ENCODE peak calls at places on chromosomes 3 and 15, in four cellular contexts. One of them, this sample, is unnamed.

GRCh38 chr3:117865338-117865737 is 1155.8 kb downstream of the TUSC7 start:
- DNase-seq in H9: no peak
- DNase-seq in mesendoderm: no peak
- DNase-seq in H1: no peak
- DNase-seq in this sample: no peak

GRCh38 chr15:30922469-30923311 is 19.0 kb downstream of the FAN1 start:
- DNase-seq in H9: peak
- DNase-seq in mesendoderm: peak
- DNase-seq in H1: peak
- DNase-seq in this sample: peak

GRCh38 chr3:61922118-61922517 is 360.7 kb downstream of the PTPRG start:
- DNase-seq in H9: no peak
- DNase-seq in mesendoderm: peak
- DNase-seq in H1: no peak
- DNase-seq in this sample: no peak

GRCh38 chr15:66948294-66948693 is 117.1 kb upstream of the SMAD3 start:
- DNase-seq in H9: no peak
- DNase-seq in mesendoderm: peak
- DNase-seq in H1: no peak
- DNase-seq in this sample: peak

GRCh38 chr3:101042996-101043686 is 49.9 kb upstream of the ABI3BP start:
- DNase-seq in H9: no peak
- DNase-seq in mesendoderm: no peak
- DNase-seq in H1: no peak
- DNase-seq in this sample: peak

GRCh38 chr3:189276481-189277190 is 104.9 kb downstream of the TPRG1 start:
- DNase-seq in H9: no peak
- DNase-seq in mesendoderm: no peak
- DNase-seq in H1: no peak
- DNase-seq in this sample: peak

GRCh38 chr15:76185716-76186115 is 125.6 kb downstream of the ETFA start:
- DNase-seq in H9: peak
- DNase-seq in mesendoderm: peak
- DNase-seq in H1: peak
- DNase-seq in this sample: peak

GRCh38 chr15:23574742-23575141 is 9.3 kb downstream of the MKRN3 start:
- DNase-seq in H9: peak
- DNase-seq in mesendoderm: peak
- DNase-seq in H1: no peak
- DNase-seq in this sample: no peak

GRCh38 chr3:156792945-156793344 is 33.2 kb upstream of the LEKR1 start:
- DNase-seq in H9: no peak
- DNase-seq in mesendoderm: peak
- DNase-seq in H1: no peak
- DNase-seq in this sample: no peak

GRCh38 chr3:195549931-195550519 is 6.9 kb upstream of the PPP1R2 start:
- DNase-seq in H9: no peak
- DNase-seq in mesendoderm: no peak
- DNase-seq in H1: no peak
- DNase-seq in this sample: no peak

GRCh38 chr3:195266428-195266827 is 4.5 kb downstream of the XXYLT1 start:
- DNase-seq in H9: no peak
- DNase-seq in mesendoderm: no peak
- DNase-seq in H1: no peak
- DNase-seq in this sample: no peak

GRCh38 chr3:158742861-158743260 is 10.6 kb upstream of the RARRES1 start:
- DNase-seq in H9: no peak
- DNase-seq in mesendoderm: no peak
- DNase-seq in H1: no peak
- DNase-seq in this sample: peak

GRCh38 chr3:149198611-149199010 is 23.0 kb downstream of the CP start:
- DNase-seq in H9: peak
- DNase-seq in mesendoderm: peak
- DNase-seq in H1: peak
- DNase-seq in this sample: peak

GRCh38 chr3:132659000-132659369 is 624 bp downstream of the ACAD11 start:
- DNase-seq in H9: no peak
- DNase-seq in mesendoderm: no peak
- DNase-seq in H1: no peak
- DNase-seq in this sample: no peak

DNA sequence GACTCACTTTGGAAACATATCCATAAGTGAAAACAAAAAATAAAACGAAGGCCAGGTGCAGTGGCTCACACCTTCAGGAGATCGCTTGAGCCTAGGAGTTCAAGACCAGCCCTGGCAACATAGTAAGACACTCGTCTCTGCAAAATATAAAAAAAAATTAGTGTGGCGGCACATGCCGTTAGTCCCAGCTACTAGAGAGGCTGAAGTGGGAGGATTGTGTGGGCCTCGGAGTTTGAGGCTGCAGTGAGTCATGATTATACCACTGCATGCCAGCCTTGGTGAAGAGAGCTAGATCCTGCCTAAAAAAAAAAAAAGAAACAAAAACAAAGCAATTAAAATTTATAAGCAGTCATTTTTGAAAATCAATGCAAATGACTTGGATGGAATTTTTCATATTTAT is 54.7 kb upstream of the NANOGP8 start:
- DNase-seq in H9: no peak
- DNase-seq in mesendoderm: no peak
- DNase-seq in H1: no peak
- DNase-seq in this sample: no peak
- H4K5ac ChIP-seq in H9: no peak
- H4K5ac ChIP-seq in mesendoderm: no peak
- H4K5ac ChIP-seq in H1: no peak
- H4K5ac ChIP-seq in this sample: no peak

GRCh38 chr15:29128671-29129070 is 141.0 kb downstream of the NSMCE3 start:
- DNase-seq in H9: no peak
- DNase-seq in mesendoderm: no peak
- DNase-seq in H1: no peak
- DNase-seq in this sample: no peak

GRCh38 chr15:29126208-29126536 is 143.4 kb downstream of the NSMCE3 start:
- DNase-seq in H9: no peak
- DNase-seq in mesendoderm: no peak
- DNase-seq in H1: no peak
- DNase-seq in this sample: no peak

GRCh38 chr15:29129221-29129620 is 140.4 kb downstream of the NSMCE3 start:
- DNase-seq in H9: no peak
- DNase-seq in mesendoderm: no peak
- DNase-seq in H1: no peak
- DNase-seq in this sample: no peak

GRCh38 chr15:29126821-29127461 is 142.7 kb downstream of the NSMCE3 start:
- DNase-seq in H9: no peak
- DNase-seq in mesendoderm: peak
- DNase-seq in H1: no peak
- DNase-seq in this sample: no peak

DNA sequence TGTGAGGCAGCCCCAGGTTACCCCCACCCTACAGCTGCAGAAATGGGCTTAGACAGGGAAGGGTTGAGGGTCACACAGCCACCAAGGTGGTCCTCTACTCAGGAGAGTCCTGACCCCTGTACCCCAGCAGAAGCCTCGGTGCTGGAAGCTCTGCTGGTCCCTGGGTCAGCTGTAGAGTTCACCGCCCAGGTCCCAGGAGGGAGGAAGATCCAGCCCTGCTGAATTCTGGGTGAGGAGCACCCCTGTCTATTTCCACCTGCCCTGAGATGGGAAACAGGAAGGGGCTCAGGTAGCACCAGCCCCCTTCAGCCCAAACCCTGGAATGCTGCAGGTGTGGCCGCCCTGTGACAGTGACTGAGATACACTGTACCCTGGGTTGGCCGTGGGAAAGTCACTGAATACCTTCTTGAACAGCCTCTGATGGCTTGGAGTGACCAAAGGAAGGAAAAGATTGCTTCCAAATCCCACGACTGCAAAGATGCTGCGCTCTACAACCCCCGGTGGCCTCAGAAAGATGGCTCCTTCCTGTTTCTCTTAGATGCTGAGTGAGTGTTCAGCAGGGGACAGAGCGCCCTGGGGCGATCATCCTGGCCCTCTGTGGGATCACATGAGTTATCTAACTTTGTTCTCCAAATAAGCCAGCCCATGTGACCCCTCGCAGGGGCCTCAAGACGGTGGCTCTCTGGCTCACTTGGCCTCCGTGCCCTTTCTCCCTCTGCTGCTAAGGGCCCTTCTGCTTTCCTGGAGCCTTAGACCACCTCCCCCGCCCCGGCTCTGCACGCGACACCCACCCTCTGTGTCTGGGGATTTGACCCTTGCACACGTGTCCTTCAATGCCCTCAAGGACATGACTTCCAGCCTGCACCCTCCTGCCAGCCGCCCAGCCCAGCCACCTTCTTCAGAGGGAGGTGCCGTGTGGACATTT is 141.9 kb downstream of the NSMCE3 start:
- DNase-seq in H9: no peak
- DNase-seq in mesendoderm: peak
- DNase-seq in H1: no peak
- DNase-seq in this sample: no peak
- H2AK5ac ChIP-seq in H9: no peak
- H2AK5ac ChIP-seq in mesendoderm: no peak
- H2AK5ac ChIP-seq in H1: peak
- H2AK5ac ChIP-seq in this sample: no peak

GRCh38 chr3:49607796-49608195 is 53.5 kb downstream of the BSN start:
- DNase-seq in H9: no peak
- DNase-seq in mesendoderm: no peak
- DNase-seq in H1: no peak
- DNase-seq in this sample: no peak
- H4K5ac ChIP-seq in H9: no peak
- H4K5ac ChIP-seq in mesendoderm: no peak
- H4K5ac ChIP-seq in H1: no peak
- H4K5ac ChIP-seq in this sample: no peak

GRCh38 chr3:59809016-59809415 is 759.2 kb upstream of the CFAP20DC start:
- DNase-seq in H9: no peak
- DNase-seq in mesendoderm: peak
- DNase-seq in H1: no peak
- DNase-seq in this sample: peak
- H2AK5ac ChIP-seq in H9: no peak
- H2AK5ac ChIP-seq in mesendoderm: no peak
- H2AK5ac ChIP-seq in H1: no peak
- H2AK5ac ChIP-seq in this sample: peak

This sample was measured in IMR-90.